ENCODE peak calls at places on chromosome 21, in four cellular contexts. S is foreskin fibroblast, J is mesenchymal stem cell, B is GM23248. C is an unnamed sample.

GRCh38 chr21:38619865-38620513 is 121.7 kb upstream of the ERG start:
- DNase-seq in S (no peak), J (no peak), B (peak; percentile 96), C (no peak)

GRCh38 chr21:15003463-15004135 is 61.2 kb downstream of the NRIP1 start:
- DNase-seq in S (no peak), J (no peak), B (no peak), C (no peak)

GRCh38 chr21:14880922-14881321 is 183.9 kb downstream of the NRIP1 start:
- DNase-seq in S (peak; percentile 64), J (peak; percentile 57), B (peak; percentile 86), C (no peak)

GRCh38 chr21:38337793-38338192 is 81.0 kb downstream of the KCNJ15 start:
- DNase-seq in S (no peak), J (no peak), B (no peak), C (no peak)

GRCh38 chr21:26115899-26116298 is 54.7 kb downstream of the APP start:
- DNase-seq in S (peak; percentile 28), J (peak; percentile 68), B (peak; percentile 83), C (no peak)

GRCh38 chr21:25424674-25425073 is 182.6 kb downstream of the MRPL39 start:
- DNase-seq in S (no peak), J (no peak), B (no peak), C (no peak)

GRCh38 chr21:25927195-25927880 is 192.6 kb downstream of the GABPA start:
- DNase-seq in S (no peak), J (peak; percentile 12), B (no peak), C (no peak)

GRCh38 chr21:31201548-31201947 is 142.5 kb downstream of the TIAM1 start:
- DNase-seq in S (peak; percentile 58), J (no peak), B (peak; percentile 92), C (no peak)

GRCh38 chr21:41680444-41681335 is 86.2 kb downstream of the RIPK4 start:
- DNase-seq in S (no peak), J (no peak), B (no peak), C (no peak)
- H3K4me3 ChIP-seq in S (no peak overlapping the region), J (no peak overlapping the region), B (no peak overlapping the region), C (no peak overlapping the region)

GRCh38 chr21:44865561-44866280 is 7.8 kb downstream of the PTTG1IP start:
- DNase-seq in S (no peak), J (no peak), B (no peak), C (no peak)

GRCh38 chr21:44867999-44868700 is 5.3 kb downstream of the PTTG1IP start:
- DNase-seq in S (no peak), J (no peak), B (no peak), C (no peak)

GRCh38 chr21:44867464-44867863 is 6.0 kb downstream of the PTTG1IP start:
- DNase-seq in S (no peak), J (no peak), B (no peak), C (no peak)

GRCh38 chr21:44868707-44869106 is 4.8 kb downstream of the PTTG1IP start:
- DNase-seq in S (no peak), J (no peak), B (no peak), C (no peak)

DNA sequence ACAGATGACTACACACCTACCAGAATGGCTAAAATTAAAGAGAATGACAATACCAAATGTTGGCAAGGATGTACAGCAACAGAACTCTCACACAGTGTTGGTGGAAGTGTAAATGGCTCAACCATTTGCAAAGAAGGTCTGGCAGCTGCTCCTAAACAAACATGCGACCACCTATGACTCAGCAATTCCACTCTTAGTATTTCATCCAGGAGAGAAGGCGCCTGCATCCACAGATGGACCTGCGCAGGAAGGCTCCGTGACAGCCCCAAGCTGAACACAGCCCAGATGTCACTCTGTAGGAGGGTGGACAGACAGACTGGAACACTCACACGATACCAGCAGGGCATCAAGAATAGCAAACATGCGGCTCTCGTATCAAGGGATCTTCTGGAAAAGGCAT is 6.7 kb downstream of the PTTG1IP start:
- DNase-seq in S (peak; percentile 41), J (peak; percentile 86), B (peak; percentile 34), C (no peak)
- H3K4me3 ChIP-seq in S (no peak overlapping the region), J (no peak overlapping the region), B (no peak overlapping the region), C (no peak overlapping the region)

GRCh38 chr21:29297483-29298347 is 1.0 kb upstream of the BACH1 start:
- DNase-seq in S (no peak), J (no peak), B (no peak), C (no peak)
- H3K4me3 ChIP-seq in S (peak overlapping the region; percentile 53), J (peak overlapping the region; percentile 86), B (peak overlapping the region; percentile 82), C (peak overlapping the region; percentile 83)

GRCh38 chr21:33022828-33023573 is 2.7 kb upstream of the OLIG2 start:
- DNase-seq in S (peak; percentile 22), J (no peak), B (no peak), C (no peak)
- H3K4me3 ChIP-seq in S (no peak overlapping the region), J (no peak overlapping the region), B (no peak overlapping the region), C (peak overlapping the region; percentile 33)

DNA sequence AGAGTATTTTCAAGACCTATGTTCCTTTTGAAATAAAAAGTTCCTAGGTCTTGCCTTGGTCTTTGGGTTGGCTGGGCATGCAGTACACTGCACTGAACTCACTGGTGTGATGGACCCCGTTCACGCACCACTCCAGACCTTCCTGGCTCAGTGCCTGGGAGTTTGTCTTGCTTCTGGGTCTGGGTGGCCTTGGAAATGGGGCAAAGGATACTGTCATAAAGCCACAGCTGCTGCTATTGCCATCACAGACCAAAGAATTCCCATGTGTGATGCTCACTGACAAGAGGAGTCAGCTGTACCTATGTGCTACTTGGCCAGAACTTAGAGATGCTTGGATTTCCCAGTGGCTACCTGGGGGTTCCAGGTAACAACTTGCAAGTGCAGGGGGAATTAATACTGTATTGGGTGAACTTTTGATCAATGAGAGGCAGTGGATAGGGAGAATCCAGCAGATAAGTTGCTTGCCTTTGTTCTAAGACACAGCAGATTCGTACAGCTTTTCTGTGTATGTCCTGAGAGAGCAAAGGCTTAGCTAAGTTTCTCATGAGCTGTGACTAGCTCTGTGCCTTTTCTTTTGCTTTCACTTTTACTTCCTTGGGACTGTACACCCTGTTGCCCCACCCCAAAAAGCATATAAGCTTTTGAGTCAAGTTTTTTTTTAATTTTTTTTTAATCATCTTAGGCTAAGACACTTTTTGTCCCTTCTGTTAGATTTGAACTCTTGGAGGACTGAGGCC is 115.3 kb downstream of the RUNX1 start:
- DNase-seq in S (no peak), J (no peak), B (no peak), C (no peak)
- H3K4me3 ChIP-seq in S (no peak overlapping the region), J (no peak overlapping the region), B (no peak overlapping the region), C (no peak overlapping the region)

DNA sequence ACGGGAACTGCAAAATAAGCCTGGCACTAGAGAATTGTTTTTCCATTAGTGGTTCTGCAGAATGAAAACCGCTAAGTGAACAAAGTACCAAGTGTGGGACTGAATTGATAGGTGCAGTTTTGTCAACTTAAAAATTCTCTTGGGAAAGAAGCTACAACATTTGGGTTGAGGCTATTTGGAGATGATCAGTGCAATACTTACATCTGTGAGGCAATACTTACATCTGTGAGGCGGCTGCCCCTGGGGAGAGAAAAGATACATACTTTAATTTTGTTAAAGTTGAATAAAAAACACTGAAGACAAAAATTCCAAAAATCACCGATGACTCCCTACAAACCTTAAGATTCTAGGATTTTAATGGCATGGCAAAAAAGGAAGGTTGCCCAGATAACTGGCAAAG is 1.8 kb downstream of the CFAP410 start:
- DNase-seq in S (no peak), J (no peak), B (peak; percentile 26), C (no peak)
- H3K4me3 ChIP-seq in S (no peak overlapping the region), J (no peak overlapping the region), B (no peak overlapping the region), C (peak overlapping the region; percentile 62)

DNA sequence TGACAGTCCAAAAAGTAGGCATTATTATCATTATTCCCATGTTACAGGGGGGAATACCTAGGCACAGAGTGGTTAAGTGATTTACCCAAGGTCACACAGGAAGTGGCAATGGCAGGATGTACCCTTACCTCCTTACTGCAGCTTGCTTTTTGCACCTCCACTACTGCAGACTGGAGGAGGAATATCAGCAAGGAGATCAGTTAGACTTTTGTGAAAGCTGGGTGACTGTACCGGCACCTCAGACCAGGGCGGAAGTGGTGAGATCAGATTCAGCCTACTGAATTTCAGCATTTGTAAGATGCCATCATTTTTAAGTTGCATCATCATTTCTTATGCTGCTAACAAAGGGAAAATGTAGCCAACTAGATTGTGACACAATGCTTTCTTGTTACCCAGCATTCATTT is 4.5 kb downstream of the ADARB1 start:
- DNase-seq in S (peak; percentile 60), J (peak; percentile 33), B (peak; percentile 95), C (no peak)
- H3K4me3 ChIP-seq in S (no peak overlapping the region), J (no peak overlapping the region), B (peak overlapping the region; percentile 35), C (no peak overlapping the region)

GRCh38 chr21:29174607-29175013 is 44.2 kb downstream of the MAP3K7CL start:
- DNase-seq in S (peak; percentile 47), J (no peak), B (peak; percentile 67), C (no peak)
- H3K4me3 ChIP-seq in S (no peak overlapping the region), J (no peak overlapping the region), B (peak overlapping the region; percentile 64), C (no peak overlapping the region)

GRCh38 chr21:46368533-46369285 is 44.8 kb downstream of the PCNT start:
- DNase-seq in S (no peak), J (no peak), B (no peak), C (no peak)
- H3K4me3 ChIP-seq in S (no peak overlapping the region), J (no peak overlapping the region), B (no peak overlapping the region), C (no peak overlapping the region)